ENCODE peak calls at places on chromosomes 7 and 10, in four cellular contexts. K is dorsolateral prefrontal cortex, O is Calu3, C is GDM1. Q is an unnamed sample.

GRCh38 chr7:152383341-152384234 is 52.2 kb downstream of the KMT2C start:
- DNase-seq in O (no peak), K (no peak), C (no peak), Q (no peak)

GRCh38 chr7:64877714-64878610 is 25.1 kb upstream of the ZNF273 start:
- DNase-seq in O (no peak), K (no peak), C (no peak), Q (no peak)

GRCh38 chr7:90262438-90262837 is 17.5 kb downstream of the CFAP69 start:
- DNase-seq in O (no peak), K (no peak), C (no peak), Q (peak; percentile 67)

GRCh38 chr7:129923709-129924108 is 29.1 kb downstream of the UBE2H start:
- DNase-seq in O (no peak), K (no peak), C (no peak), Q (peak; percentile 91)

GRCh38 chr7:73701357-73701995 is 18.0 kb downstream of the STX1A start:
- DNase-seq in C (no peak), O (peak; percentile 48), K (peak; percentile 35), Q (peak; percentile 51)

GRCh38 chr10:119199231-119199992 is 8.0 kb upstream of the GRK5 start:
- DNase-seq in K (peak; percentile 68), C (peak; percentile 58), O (peak; percentile 44), Q (peak; percentile 81)

GRCh38 chr10:46555366-46555712 is 1.1 kb downstream of the GPRIN2 start:
- DNase-seq in O (peak; percentile 6), K (peak; percentile 16), C (no peak), Q (no peak)

GRCh38 chr10:59240581-59241183 is 64.2 kb downstream of the PHYHIPL start:
- DNase-seq in K (no peak), C (no peak), O (peak; percentile 49), Q (peak; percentile 53)

GRCh38 chr7:20216637-20217036 is 547 bp downstream of the MACC1 start:
- DNase-seq in K (no peak), C (no peak), O (no peak), Q (no peak)

GRCh38 chr7:16586081-16586874 is 59.3 kb downstream of the ANKMY2 start:
- DNase-seq in C (no peak), K (no peak), O (no peak), Q (no peak)

GRCh38 chr7:112255388-112255720 is 48.9 kb downstream of the ZNF277 start:
- DNase-seq in O (no peak), K (no peak), C (no peak), Q (peak; percentile 8)

GRCh38 chr7:1569016-1569415 is 816 bp downstream of the PSMG3 start:
- DNase-seq in K (no peak), C (no peak), O (peak; percentile 61), Q (peak; percentile 29)

GRCh38 chr7:152406491-152406890 is 29.3 kb downstream of the KMT2C start:
- DNase-seq in C (no peak), K (no peak), O (no peak), Q (no peak)

GRCh38 chr7:22361320-22361719 is 4.4 kb upstream of the RAPGEF5 start:
- DNase-seq in O (no peak), C (no peak), K (no peak), Q (no peak)

GRCh38 chr7:36202347-36202896 is 49.4 kb downstream of the EEPD1 start:
- DNase-seq in K (no peak), O (no peak), C (no peak), Q (no peak)

GRCh38 chr7:152382244-152382643 is 53.6 kb downstream of the KMT2C start:
- DNase-seq in K (no peak), C (no peak), O (no peak), Q (no peak)

GRCh38 chr10:127142831-127143230 is 53.6 kb downstream of the INSYN2A start:
- DNase-seq in K (no peak), C (no peak), O (no peak), Q (no peak)

GRCh38 chr10:132164801-132165278 is 21.9 kb upstream of the DPYSL4 start:
- DNase-seq in K (no peak), O (peak; percentile 36), C (no peak), Q (no peak)

GRCh38 chr10:19843487-19843886 is 27.3 kb downstream of the PLXDC2 start:
- DNase-seq in K (no peak), O (no peak), C (no peak), Q (no peak)

GRCh38 chr10:52879181-52879607 is 106.6 kb upstream of the MBL2 start:
- DNase-seq in C (no peak), O (no peak), K (no peak), Q (no peak)

GRCh38 chr10:514137-514671 is 175.3 kb downstream of the DIP2C start:
- DNase-seq in C (no peak), O (peak; percentile 26), K (peak; percentile 50), Q (no peak)

GRCh38 chr7:25854059-25854458 is 297.9 kb upstream of the NFE2L3 start:
- DNase-seq in O (no peak), K (no peak), C (no peak), Q (no peak)

Q was measured in ACHN.